ENCODE peak calls at places on chromosome 3, in four cellular contexts. Q is NB4, S is RWPE2, R is transverse colon. O is an unnamed sample.

GRCh38 chr3:115127208-115127607 is 19.9 kb downstream of the ZBTB20 start:
- DNase-seq in Q (no peak), S (no peak), R (no peak), O (no peak)

GRCh38 chr3:118587847-118588246 is 446.8 kb downstream of the IGSF11 start:
- DNase-seq in Q (no peak), S (no peak), R (no peak), O (no peak)

GRCh38 chr3:118729546-118729945 is 305.1 kb downstream of the IGSF11 start:
- DNase-seq in Q (peak; percentile 4), S (no peak), R (no peak), O (no peak)

GRCh38 chr3:73029321-73029796 is 32.1 kb upstream of the EBLN2 start:
- DNase-seq in Q (no peak), S (no peak), R (no peak), O (no peak)

GRCh38 chr3:105747621-105748165 is 121.1 kb downstream of the CBLB start:
- DNase-seq in Q (no peak), S (no peak), R (no peak), O (no peak)

GRCh38 chr3:190040145-190040544 is 80.6 kb downstream of the P3H2 start:
- DNase-seq in Q (no peak), S (no peak), R (no peak), O (no peak)

GRCh38 chr3:150414273-150414672 is 6.2 kb downstream of the TSC22D2 start:
- DNase-seq in Q (no peak), S (no peak), R (no peak), O (no peak)

GRCh38 chr3:37700849-37701248 is 160.8 kb upstream of the CTDSPL start:
- DNase-seq in Q (no peak), S (no peak), R (no peak), O (no peak)

GRCh38 chr3:177523991-177524438 is 326.7 kb upstream of the TBL1XR1 start:
- DNase-seq in Q (no peak), S (no peak), R (no peak), O (no peak)

GRCh38 chr3:37537914-37538691 is 323.6 kb upstream of the CTDSPL start:
- DNase-seq in Q (no peak), S (no peak), R (no peak), O (no peak)

GRCh38 chr3:188860147-188860546 is 311.6 kb upstream of the TPRG1 start:
- DNase-seq in Q (no peak), S (no peak), R (no peak), O (no peak)

GRCh38 chr3:4914464-4914863 is 64.8 kb upstream of the BHLHE40 start:
- DNase-seq in Q (no peak), S (no peak), R (no peak), O (no peak)

GRCh38 chr3:145384307-145384706 is 776.7 kb downstream of the PLOD2 start:
- DNase-seq in Q (no peak), S (no peak), R (no peak), O (no peak)

GRCh38 chr3:157077565-157077991 is 82.4 kb downstream of the CCNL1 start:
- DNase-seq in Q (no peak), S (no peak), R (no peak), O (no peak)

GRCh38 chr3:112786002-112786590 is 60.6 kb downstream of the CD200R1L start:
- DNase-seq in Q (no peak), S (no peak), R (no peak), O (no peak)

GRCh38 chr3:98587654-98588532 is 5.5 kb downstream of the CPOX start:
- DNase-seq in Q (no peak), S (no peak), R (no peak), O (no peak)

GRCh38 chr3:120567370-120568197 is 28.6 kb upstream of the NDUFB4 start:
- DNase-seq in Q (peak; percentile 53), S (no peak), R (no peak), O (no peak)

GRCh38 chr3:31370681-31371080 is 162.0 kb upstream of the STT3B start:
- DNase-seq in Q (no peak), S (no peak), R (no peak), O (no peak)

GRCh38 chr3:107994181-107994580 is 96.7 kb downstream of the CD47 start:
- DNase-seq in Q (no peak), S (no peak), R (no peak), O (no peak)

GRCh38 chr3:124272611-124273151 is 280.8 kb upstream of the ROPN1 start:
- DNase-seq in Q (no peak), S (no peak), R (no peak), O (no peak)

GRCh38 chr3:124108446-124108845 is 116.5 kb upstream of the ROPN1 start:
- DNase-seq in Q (no peak), S (no peak), R (no peak), O (no peak)

GRCh38 chr3:164752814-164753213 is 325.5 kb downstream of the SI start:
- DNase-seq in Q (no peak), S (no peak), R (no peak), O (no peak)

GRCh38 chr3:72100626-72101187 is 315.8 kb upstream of the PROK2 start:
- DNase-seq in Q (peak; percentile 90), S (no peak), R (peak; percentile 85), O (peak; percentile 82)

GRCh38 chr3:156751461-156752025 is 74.6 kb upstream of the LEKR1 start:
- DNase-seq in Q (peak; percentile 60), S (no peak), R (peak; percentile 8), O (peak; percentile 43)

GRCh38 chr3:13709706-13710105 is 160.8 kb downstream of the FBLN2 start:
- DNase-seq in Q (no peak), S (peak; percentile 9), R (no peak), O (no peak)

GRCh38 chr3:129966876-129967275 is 7.6 kb upstream of the TRH start:
- DNase-seq in Q (no peak), S (no peak), R (no peak), O (no peak)

GRCh38 chr3:104879919-104880318 is 486.8 kb upstream of the ALCAM start:
- DNase-seq in Q (no peak), S (no peak), R (no peak), O (no peak)

GRCh38 chr3:36989000-36989399 is 3.9 kb downstream of the EPM2AIP1 start:
- DNase-seq in Q (peak; percentile 65), S (no peak), R (no peak), O (no peak)

GRCh38 chr3:43879166-43879565 is 188.4 kb downstream of the ABHD5 start:
- DNase-seq in Q (peak; percentile 25), S (no peak), R (no peak), O (no peak)
- TF ChIP-seq CTCF in Q (no peak), S (peak; percentile 38), R (peak; percentile 7), O (no peak)

GRCh38 chr3:48797626-48798025 is 50.0 kb downstream of the PRKAR2A start:
- DNase-seq in Q (no peak), S (no peak), R (no peak), O (no peak)
- TF ChIP-seq CTCF in Q (no peak), S (no peak), R (no peak), O (no peak)

GRCh38 chr3:140579260-140579659 is 98.6 kb upstream of the TRIM42 start:
- DNase-seq in Q (no peak), S (no peak), R (no peak), O (no peak)
- TF ChIP-seq CTCF in Q (no peak), S (no peak), R (no peak), O (peak; percentile 23)

GRCh38 chr3:148297013-148297412 is 400.7 kb upstream of the AGTR1 start:
- DNase-seq in Q (no peak), S (no peak), R (no peak), O (no peak)
- TF ChIP-seq CTCF in Q (no peak), S (no peak), R (no peak), O (no peak)

GRCh38 chr3:126703512-126704493 is at the start of gene CHCHD6:
- DNase-seq in Q (peak; percentile 96), S (peak; percentile 96), R (peak; percentile 95), O (peak; percentile 97)
- TF ChIP-seq CTCF in Q (peak; percentile 7), S (peak; percentile 26), R (no peak), O (no peak)

GRCh38 chr3:45234250-45234649 is 8.2 kb upstream of the TMEM158 start:
- DNase-seq in Q (no peak), S (no peak), R (no peak), O (no peak)
- TF ChIP-seq CTCF in Q (no peak), S (no peak), R (no peak), O (no peak)

DNA sequence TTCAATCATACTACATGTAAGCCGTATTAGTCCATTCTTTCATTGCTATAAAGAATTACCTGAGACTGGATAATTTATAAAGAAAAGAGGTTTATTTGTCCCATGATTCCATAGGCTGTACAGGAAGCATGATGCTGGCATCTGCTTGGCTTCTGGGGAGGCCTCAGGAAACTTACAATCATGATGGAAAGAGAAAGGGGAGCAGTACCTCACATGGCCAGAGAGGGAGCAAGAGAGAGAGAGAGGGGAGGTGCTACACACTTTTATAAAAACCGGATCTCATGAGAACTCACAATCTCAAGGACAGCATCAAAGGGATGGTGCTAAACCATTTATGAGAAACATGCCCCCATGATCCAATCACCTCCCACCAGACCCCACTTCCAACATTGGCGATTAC is 14.3 kb upstream of the CLASP2 start:
- DNase-seq in Q (peak; percentile 25), S (no peak), R (no peak), O (no peak)
- TF ChIP-seq CTCF in Q (peak; percentile 37), S (peak; percentile 26), R (no peak), O (peak; percentile 47)

DNA sequence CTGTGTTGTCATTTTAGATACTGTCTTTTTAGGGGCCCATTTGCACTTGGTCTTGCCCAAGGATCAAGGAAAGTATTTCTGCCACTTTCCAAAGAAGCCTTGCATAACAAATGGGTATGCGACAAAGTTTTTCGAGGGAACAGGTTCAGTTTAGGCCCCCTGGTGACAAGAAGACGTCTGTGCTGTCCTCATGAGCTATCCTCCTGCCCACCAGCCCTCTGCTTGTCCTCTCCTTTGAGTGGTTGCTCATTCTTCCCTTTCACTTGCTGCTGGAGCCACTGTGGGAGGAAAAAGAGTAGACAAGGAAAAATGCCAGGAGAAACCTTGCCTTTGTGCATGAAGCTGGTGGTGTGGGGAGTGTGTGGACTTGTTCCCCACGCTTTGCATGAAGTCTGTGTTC is 171.9 kb downstream of the CACNA2D3 start:
- DNase-seq in Q (peak; percentile 1), S (no peak), R (no peak), O (no peak)
- TF ChIP-seq CTCF in Q (no peak), S (no peak), R (no peak), O (no peak)

GRCh38 chr3:127964816-127965215 is 49.8 kb downstream of the KBTBD12 start:
- DNase-seq in Q (no peak), S (no peak), R (no peak), O (no peak)
- TF ChIP-seq CTCF in Q (no peak), S (no peak), R (no peak), O (no peak)

GRCh38 chr3:58623478-58623877 is 43.1 kb downstream of the FAM3D start:
- DNase-seq in Q (no peak), S (no peak), R (no peak), O (no peak)

GRCh38 chr3:58622436-58622835 is 44.1 kb downstream of the FAM3D start:
- DNase-seq in Q (no peak), S (no peak), R (no peak), O (no peak)

GRCh38 chr3:58625196-58625595 is 41.4 kb downstream of the FAM3D start:
- DNase-seq in Q (no peak), S (no peak), R (no peak), O (no peak)

GRCh38 chr3:58624550-58624949 is 42.0 kb downstream of the FAM3D start:
- DNase-seq in Q (no peak), S (no peak), R (no peak), O (no peak)

DNA sequence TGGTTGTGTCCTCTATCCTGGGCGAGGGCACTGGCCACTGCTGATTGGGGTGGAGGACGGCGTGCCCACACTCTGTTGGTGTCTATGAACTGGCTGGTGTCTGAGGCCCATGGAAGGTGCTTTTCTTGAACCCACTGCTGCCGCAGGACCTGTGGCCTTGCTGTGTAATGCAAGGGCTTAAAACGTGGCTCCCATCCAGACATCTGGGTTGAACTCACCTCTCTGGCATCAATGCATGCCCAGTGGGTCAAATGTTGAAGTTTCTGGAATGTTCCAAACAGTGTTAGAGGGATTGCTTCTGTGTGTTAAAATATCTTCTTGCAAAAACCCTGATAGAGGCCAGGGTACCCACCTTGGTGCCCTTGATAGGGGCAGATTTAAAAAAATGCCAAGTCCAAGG is 42.6 kb downstream of the FAM3D start:
- DNase-seq in Q (no peak), S (no peak), R (no peak), O (no peak)
- TF ChIP-seq CTCF in Q (no peak), S (no peak), R (no peak), O (no peak)